ENCODE peak calls at places on chromosomes 5 and 9, in seven cellular contexts. D, M, R, X, P, Q and T are unnamed samples.

GRCh38 chr5:15106530-15107283 is 235.1 kb upstream of the ANKH start:
- DNase-seq in P (no peak), M (no peak), R (no peak), D (no peak), Q (no peak), X (no peak), T (no peak)

GRCh38 chr5:137699291-137700281 is 36.3 kb downstream of the KLHL3 start:
- DNase-seq in R (no peak), D (no peak), X (no peak), Q (no peak), M (no peak), P (no peak), T (no peak)

GRCh38 chr5:108193021-108193795 is 188.7 kb downstream of the FBXL17 start:
- DNase-seq in R (no peak), X (peak; percentile 10), D (no peak), Q (no peak), P (no peak), M (peak; percentile 31), T (no peak)

GRCh38 chr5:156655732-156656131 is 194.4 kb upstream of the PPP1R2B start:
- DNase-seq in Q (no peak), R (no peak), D (no peak), P (no peak), X (no peak), M (no peak), T (no peak)

GRCh38 chr9:6869081-6869948 is 111.5 kb downstream of the KDM4C start:
- DNase-seq in X (no peak), Q (no peak), R (no peak), M (no peak), D (no peak), P (no peak), T (no peak)

GRCh38 chr9:123426406-123426805 is 70.4 kb downstream of the CRB2 start:
- DNase-seq in P (no peak), X (no peak), D (no peak), Q (no peak), R (no peak), M (no peak), T (no peak)

GRCh38 chr9:99056876-99057664 is 47.8 kb upstream of the TGFBR1 start:
- DNase-seq in M (no peak), D (no peak), R (no peak), P (no peak), X (peak; percentile 43), Q (no peak), T (no peak)

GRCh38 chr5:171426266-171426665 is 6.8 kb downstream of the FGF18 start:
- DNase-seq in R (no peak), M (no peak), X (no peak), D (no peak), P (no peak), Q (no peak), T (no peak)

GRCh38 chr9:88645869-88646204 is 110.9 kb downstream of the NXNL2 start:
- DNase-seq in R (no peak), P (no peak), X (no peak), D (no peak), Q (no peak), M (no peak), T (no peak)

GRCh38 chr9:91191443-91192378 is 170.0 kb downstream of the AUH start:
- DNase-seq in D (no peak), P (no peak), Q (no peak), R (no peak), M (no peak), X (no peak), T (no peak)

GRCh38 chr9:116042321-116042720 is 111.3 kb upstream of the PAPPA start:
- DNase-seq in D (no peak), M (no peak), P (no peak), R (no peak), X (no peak), Q (no peak), T (no peak)

GRCh38 chr9:131194767-131195166 is 69.4 kb downstream of the NUP214 start:
- DNase-seq in D (no peak), P (no peak), M (no peak), Q (no peak), X (no peak), R (no peak), T (no peak)

GRCh38 chr9:117821943-117822342 is 117.7 kb downstream of the TLR4 start:
- DNase-seq in D (no peak), M (no peak), R (no peak), P (no peak), Q (no peak), X (no peak), T (no peak)

GRCh38 chr5:180129291-180130190 is 58.0 kb upstream of the RNF130 start:
- DNase-seq in Q (no peak), X (no peak), D (no peak), P (no peak), M (no peak), R (no peak), T (no peak)

GRCh38 chr9:105883847-105884246 is 189.5 kb downstream of the TMEM38B start:
- DNase-seq in M (no peak), P (no peak), D (no peak), X (no peak), R (no peak), Q (no peak), T (no peak)

GRCh38 chr9:92185681-92186080 is 70.5 kb upstream of the SPTLC1 start:
- DNase-seq in X (no peak), M (no peak), Q (no peak), D (no peak), R (no peak), P (no peak), T (no peak)

GRCh38 chr5:125401724-125402622 is 655.5 kb upstream of the ZNF608 start:
- DNase-seq in Q (no peak), X (no peak), P (no peak), R (no peak), D (no peak), M (no peak), T (no peak)

GRCh38 chr5:76332102-76332501 is 71.0 kb upstream of the IQGAP2 start:
- DNase-seq in Q (no peak), D (no peak), X (no peak), R (no peak), P (no peak), M (no peak), T (no peak)

GRCh38 chr9:23172979-23173637 is 652.9 kb downstream of the ELAVL2 start:
- DNase-seq in M (no peak), P (no peak), X (no peak), D (no peak), Q (no peak), R (no peak), T (no peak)

GRCh38 chr9:127225747-127226646 is 38.6 kb upstream of the GARNL3 start:
- DNase-seq in Q (no peak), M (peak; percentile 40), R (no peak), D (no peak), X (no peak), P (no peak), T (no peak)

GRCh38 chr5:75034137-75034739 is 18.1 kb downstream of the GCNT4 start:
- DNase-seq in Q (no peak), X (no peak), R (no peak), D (no peak), P (no peak), M (no peak), T (no peak)

GRCh38 chr5:911601-912000 is 18.9 kb downstream of the TRIP13 start:
- DNase-seq in D (no peak), X (no peak), M (peak; percentile 74), R (no peak), P (no peak), Q (no peak), T (no peak)

GRCh38 chr9:114407889-114408288 is 20.1 kb upstream of the AKNA start:
- DNase-seq in R (no peak), X (no peak), Q (no peak), M (no peak), P (no peak), D (no peak), T (no peak)

GRCh38 chr5:633521-633955 is 21.4 kb downstream of the CEP72 start:
- DNase-seq in D (no peak), R (no peak), P (no peak), X (no peak), M (no peak), Q (no peak), T (no peak)

GRCh38 chr9:37421914-37422288 is 595 bp upstream of the GRHPR start:
- DNase-seq in D (peak; percentile 36), P (no peak), M (peak; percentile 17), Q (no peak), R (no peak), X (no peak), T (no peak)

GRCh38 chr5:90909091-90909503 is 350.5 kb downstream of the ADGRV1 start:
- DNase-seq in D (no peak), X (no peak), R (no peak), P (no peak), Q (peak; percentile 10), M (no peak), T (no peak)

GRCh38 chr5:66864240-66864884 is 268.2 kb downstream of the MAST4 start:
- DNase-seq in M (no peak), R (no peak), P (no peak), X (no peak), Q (no peak), D (peak; percentile 40), T (no peak)

GRCh38 chr9:93107151-93107824 is 11.3 kb downstream of the CARD19 start:
- DNase-seq in R (no peak), P (no peak), D (no peak), X (no peak), M (no peak), Q (no peak), T (no peak)

GRCh38 chr9:93670208-93671029 is 94.0 kb downstream of the PHF2 start:
- DNase-seq in Q (no peak), P (no peak), X (no peak), R (no peak), D (peak; percentile 7), M (no peak), T (no peak)

GRCh38 chr9:19631181-19631580 is 157.7 kb downstream of the SLC24A2 start:
- DNase-seq in Q (no peak), D (no peak), R (no peak), M (no peak), X (no peak), P (no peak), T (no peak)

GRCh38 chr9:127121628-127122175 is 733 bp downstream of the ANGPTL2 start:
- DNase-seq in R (no peak), P (no peak), D (no peak), M (no peak), Q (no peak), X (no peak), T (no peak)

GRCh38 chr9:70602364-70603019 is 188.0 kb upstream of the KLF9 start:
- DNase-seq in Q (peak; percentile 62), D (peak; percentile 52), R (peak; percentile 77), M (peak; percentile 53), X (peak; percentile 49), P (peak; percentile 49), T (no peak)

GRCh38 chr9:34994429-34995287 is 5.1 kb downstream of the DNAJB5 start:
- DNase-seq in P (no peak), X (no peak), D (peak; percentile 54), R (peak; percentile 24), Q (peak; percentile 46), M (peak; percentile 48), T (no peak)

GRCh38 chr5:120823316-120823715 is 359.2 kb downstream of the PRR16 start:
- DNase-seq in R (no peak), X (no peak), M (no peak), D (no peak), Q (no peak), P (no peak), T (no peak)

GRCh38 chr5:178399723-178400115 is 167.1 kb upstream of the PHYKPL start:
- DNase-seq in P (no peak), Q (no peak), R (no peak), X (no peak), M (no peak), D (no peak), T (no peak)

GRCh38 chr9:86563350-86563749 is 209.1 kb upstream of the TUT7 start:
- DNase-seq in Q (no peak), R (no peak), D (no peak), X (no peak), P (no peak), M (no peak), T (no peak)